ENCODE peak calls at places on chromosome X, in five cellular contexts. H is GM13976, M is fibroblast of mammary gland, K is lower leg skin, W is hepatocyte. R is an unnamed sample.

GRCh38 chrX:69387559-69388487 is 116.3 kb upstream of the NALF2 start:
- DNase-seq in K (no peak), M (peak), H (peak), W (peak), R (peak)

GRCh38 chrX:68692651-68693050 is 45.2 kb downstream of the STARD8 start:
- DNase-seq in M (peak), K (no peak), W (no peak), H (no peak), R (no peak)

GRCh38 chrX:48521353-48522243 is at the start of gene EBP:
- DNase-seq in W (peak), K (peak), H (peak), M (peak), R (peak)

GRCh38 chrX:46912098-46912672 is at the start of gene JADE3:
- DNase-seq in H (peak), M (peak), K (peak), W (peak), R (peak)

GRCh38 chrX:85897376-85898110 is 149.8 kb downstream of the CHM start:
- DNase-seq in K (no peak), M (no peak), W (no peak), H (no peak), R (no peak)

GRCh38 chrX:118644378-118644777 is 83.0 kb upstream of the IL13RA1 start:
- DNase-seq in M (peak), H (peak), K (no peak), W (peak), R (peak)

GRCh38 chrX:78517124-78517523 is 142.0 kb downstream of the RTL3 start:
- DNase-seq in M (no peak), K (no peak), W (no peak), H (peak), R (no peak)

GRCh38 chrX:47145408-47146120 is 543 bp downstream of the RBM10 start:
- DNase-seq in M (no peak), H (peak), W (no peak), K (no peak), R (no peak)

GRCh38 chrX:153723351-153724251 is 586 bp downstream of the BCAP31 start:
- DNase-seq in M (peak), W (peak), K (no peak), H (peak), R (no peak)

GRCh38 chrX:119013146-119013545 is 38.7 kb downstream of the LONRF3 start:
- DNase-seq in K (no peak), H (no peak), M (no peak), W (no peak), R (no peak)

GRCh38 chrX:132216806-132217202 is 2.4 kb downstream of the RAP2C start:
- DNase-seq in W (peak), K (no peak), M (peak), H (no peak), R (no peak)

GRCh38 chrX:34859191-34859590 is 83.4 kb upstream of the FAM47B start:
- DNase-seq in H (no peak), W (no peak), M (no peak), K (no peak), R (no peak)

DNA sequence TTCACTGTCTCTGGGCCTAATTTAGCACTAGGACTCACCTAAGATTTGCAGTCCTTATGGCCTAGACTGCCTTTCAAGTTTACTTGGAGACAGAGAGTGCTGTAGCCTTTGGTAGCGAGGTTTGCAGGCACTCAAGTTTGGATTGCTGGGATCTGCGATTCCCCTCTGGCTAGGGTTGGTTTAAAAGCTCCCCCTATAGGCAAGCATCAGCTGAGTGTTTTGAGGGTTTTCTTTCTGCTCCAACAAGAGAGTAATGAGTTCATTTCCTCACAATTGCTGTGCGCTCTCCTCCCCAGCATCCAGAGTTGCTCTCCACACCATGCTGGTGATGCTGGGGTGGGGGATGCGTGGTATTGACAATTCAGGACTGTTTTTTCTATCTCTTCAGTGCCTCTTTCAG is 206.9 kb downstream of the GLUD2 start:
- DNase-seq in H (no peak), K (no peak), W (no peak), M (peak), R (no peak)
- TF ChIP-seq CTCF in H (no peak), K (no peak), W (no peak), M (peak), R (no peak)

DNA sequence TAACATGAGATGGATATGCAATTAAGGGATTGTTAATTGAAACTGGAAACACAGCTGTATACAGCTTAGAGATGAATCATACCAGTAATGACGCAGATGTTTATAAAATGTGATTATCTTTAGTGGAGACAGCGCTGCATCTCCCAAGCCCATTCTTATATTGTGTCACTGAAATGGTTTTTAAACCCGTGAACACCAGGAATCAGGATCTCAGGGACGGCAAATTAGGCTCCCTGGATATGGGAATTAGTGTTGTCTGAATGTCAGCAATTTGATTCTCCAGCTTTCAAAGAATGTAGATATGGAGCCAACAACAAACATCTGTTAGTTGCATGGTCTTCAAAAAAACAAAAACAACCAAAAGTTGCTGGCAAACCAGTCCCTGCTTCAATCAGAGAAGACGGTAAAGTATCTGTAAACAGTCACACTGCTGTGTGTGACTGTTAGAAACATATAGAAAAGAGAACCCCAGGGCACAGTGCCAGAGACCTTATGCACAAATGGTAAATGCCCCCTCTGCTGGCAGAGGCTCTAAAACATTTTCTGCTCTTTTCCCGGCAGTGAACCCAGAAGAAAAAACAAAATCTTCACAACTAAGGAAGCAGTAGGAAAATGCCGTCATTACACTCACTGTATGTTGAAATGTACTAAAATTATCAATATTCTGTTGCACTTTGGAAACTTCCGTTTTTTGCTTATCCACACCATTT is 351.9 kb upstream of the FTHL17 start:
- DNase-seq in K (no peak), W (peak), M (peak), H (no peak), R (peak)
- TF ChIP-seq CTCF in K (no peak), W (peak), M (peak), H (no peak), R (no peak)

GRCh38 chrX:150683112-150683511 is 10.1 kb upstream of the MTMR1 start:
- DNase-seq in W (no peak), M (no peak), K (no peak), H (no peak), R (no peak)

GRCh38 chrX:150683536-150684146 is 9.6 kb upstream of the MTMR1 start:
- DNase-seq in W (peak), H (peak), M (peak), K (no peak), R (peak)

DNA sequence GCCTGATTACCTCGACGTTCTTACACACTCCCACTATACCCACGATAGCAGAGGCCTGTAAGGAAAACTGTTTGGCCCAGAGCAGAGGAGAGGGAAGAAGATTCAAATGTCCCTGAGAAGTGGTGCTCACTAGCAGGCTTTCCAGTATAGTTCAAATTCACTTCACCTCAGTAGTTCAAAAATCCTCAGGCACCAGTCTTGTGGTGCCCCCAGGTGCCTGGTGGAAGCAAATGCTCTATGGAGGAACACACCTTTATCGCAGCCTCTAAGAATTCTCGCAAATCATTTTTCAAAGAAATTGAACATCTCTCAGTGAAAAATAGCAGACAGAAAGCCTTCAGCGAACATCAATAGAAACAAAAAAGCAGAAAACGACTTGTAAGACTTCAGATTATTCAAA is 12.2 kb upstream of the MTMR1 start:
- DNase-seq in H (no peak), W (peak), M (peak), K (no peak), R (peak)
- TF ChIP-seq CTCF in H (peak), W (peak), M (peak), K (no peak), R (peak)

GRCh38 chrX:143336261-143336660 is 181.0 kb downstream of the SPANXN3 start:
- DNase-seq in W (no peak), H (no peak), M (no peak), K (no peak), R (no peak)

DNA sequence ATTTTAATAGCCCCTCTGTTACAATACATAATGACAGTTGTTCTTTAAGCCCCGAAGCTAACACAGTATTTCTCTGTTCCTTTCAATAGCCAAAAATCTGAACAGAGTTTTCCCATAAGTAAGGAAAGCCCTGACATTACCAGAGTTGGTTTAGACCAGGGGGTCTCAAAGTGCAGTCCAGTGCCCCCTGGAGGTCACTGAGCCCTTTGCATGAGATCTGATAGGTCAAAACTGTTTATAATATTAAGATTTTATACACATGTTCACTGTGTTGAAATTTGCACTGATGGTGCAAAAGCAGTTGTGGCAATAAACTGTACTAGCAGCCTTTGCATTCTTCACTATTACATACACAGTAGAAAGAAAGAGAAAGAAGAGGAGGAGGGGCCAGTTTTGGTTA is 177.1 kb downstream of the SPANXN3 start:
- DNase-seq in W (no peak), M (no peak), K (no peak), H (no peak), R (no peak)
- TF ChIP-seq CTCF in W (no peak), M (no peak), K (no peak), H (no peak), R (no peak)